ENCODE peak calls at places on chromosome 7, in seven cellular contexts. O, Y, D, V, S, L and P are unnamed samples.

GRCh38 chr7:29457565-29457971 is 106.1 kb upstream of the PRR15 start:
- DNase-seq in O (no peak), Y (no peak), D (no peak), V (no peak), S (no peak), L (no peak), P (no peak)

GRCh38 chr7:17934612-17935247 is 5.6 kb downstream of the SNX13 start:
- DNase-seq in O (no peak), Y (no peak), D (no peak), V (no peak), S (no peak), L (no peak), P (no peak)

GRCh38 chr7:107043916-107044346 is 574 bp upstream of the PRKAR2B start:
- DNase-seq in O (no peak), Y (no peak), D (no peak), V (no peak), S (no peak), L (no peak), P (no peak)

GRCh38 chr7:127392182-127392565 is 334 bp downstream of the ZNF800 start:
- DNase-seq in O (no peak), Y (peak), D (peak), V (no peak), S (peak), L (peak), P (peak)

GRCh38 chr7:136957391-136957790 is 88.9 kb downstream of the CHRM2 start:
- DNase-seq in O (no peak), Y (no peak), D (no peak), V (no peak), S (no peak), L (no peak), P (no peak)

GRCh38 chr7:95157381-95157780 is 167.0 kb downstream of the PON1 start:
- DNase-seq in O (no peak), Y (no peak), D (no peak), V (no peak), S (no peak), L (no peak), P (peak)

GRCh38 chr7:28835800-28836199 is 122.3 kb downstream of the TRIL start:
- DNase-seq in O (no peak), Y (no peak), D (no peak), V (no peak), S (no peak), L (no peak), P (no peak)

GRCh38 chr7:104299323-104299722 is 29.1 kb upstream of the LHFPL3 start:
- DNase-seq in O (no peak), Y (no peak), D (no peak), V (no peak), S (no peak), L (no peak), P (no peak)

GRCh38 chr7:64799-65430 is 127.5 kb upstream of the FAM20C start:
- DNase-seq in O (no peak), Y (no peak), D (no peak), V (no peak), S (peak), L (no peak), P (no peak)

GRCh38 chr7:1027285-1028043 is 16.9 kb upstream of the GPR146 start:
- DNase-seq in O (no peak), Y (peak), D (no peak), V (no peak), S (no peak), L (no peak), P (peak)

GRCh38 chr7:13990319-13990983 is 985 bp upstream of the ETV1 start:
- DNase-seq in O (no peak), Y (peak), D (no peak), V (no peak), S (peak), L (peak), P (no peak)

GRCh38 chr7:79778786-79779382 is 325.4 kb upstream of the MAGI2 start:
- DNase-seq in O (no peak), Y (no peak), D (no peak), V (no peak), S (no peak), L (no peak), P (no peak)

GRCh38 chr7:116195451-116195850 is 14.9 kb upstream of the TES start:
- DNase-seq in O (no peak), Y (peak), D (no peak), V (no peak), S (no peak), L (no peak), P (no peak)

GRCh38 chr7:158542651-158543400 is 44.8 kb downstream of the PTPRN2 start:
- DNase-seq in O (no peak), Y (no peak), D (no peak), V (no peak), S (no peak), L (no peak), P (no peak)

GRCh38 chr7:72335561-72336381 is 76.4 kb downstream of the CALN1 start:
- DNase-seq in O (no peak), Y (no peak), D (no peak), V (no peak), S (no peak), L (no peak), P (no peak)

GRCh38 chr7:103613655-103614642 is 167.9 kb upstream of the SLC26A5 start:
- DNase-seq in O (no peak), Y (peak), D (no peak), V (no peak), S (no peak), L (no peak), P (no peak)

GRCh38 chr7:124856299-124856888 is 73.2 kb downstream of the POT1 start:
- DNase-seq in O (no peak), Y (peak), D (no peak), V (peak), S (no peak), L (no peak), P (no peak)

GRCh38 chr7:47552631-47553030 is 29.3 kb downstream of the TNS3 start:
- DNase-seq in O (no peak), Y (no peak), D (no peak), V (no peak), S (no peak), L (no peak), P (no peak)

GRCh38 chr7:102453319-102453718 is 11.3 kb downstream of the ALKBH4 start:
- DNase-seq in O (no peak), Y (no peak), D (no peak), V (no peak), S (no peak), L (no peak), P (peak)

GRCh38 chr7:119664601-119665000 is 608.4 kb upstream of the KCND2 start:
- DNase-seq in O (no peak), Y (peak), D (no peak), V (no peak), S (no peak), L (no peak), P (no peak)

GRCh38 chr7:38628630-38629385 is 2.4 kb downstream of the AMPH start:
- DNase-seq in O (no peak), Y (no peak), D (no peak), V (peak), S (no peak), L (no peak), P (no peak)

GRCh38 chr7:1695800-1696454 is 25.9 kb downstream of the ELFN1 start:
- DNase-seq in O (no peak), Y (no peak), D (peak), V (no peak), S (no peak), L (no peak), P (peak)

DNA sequence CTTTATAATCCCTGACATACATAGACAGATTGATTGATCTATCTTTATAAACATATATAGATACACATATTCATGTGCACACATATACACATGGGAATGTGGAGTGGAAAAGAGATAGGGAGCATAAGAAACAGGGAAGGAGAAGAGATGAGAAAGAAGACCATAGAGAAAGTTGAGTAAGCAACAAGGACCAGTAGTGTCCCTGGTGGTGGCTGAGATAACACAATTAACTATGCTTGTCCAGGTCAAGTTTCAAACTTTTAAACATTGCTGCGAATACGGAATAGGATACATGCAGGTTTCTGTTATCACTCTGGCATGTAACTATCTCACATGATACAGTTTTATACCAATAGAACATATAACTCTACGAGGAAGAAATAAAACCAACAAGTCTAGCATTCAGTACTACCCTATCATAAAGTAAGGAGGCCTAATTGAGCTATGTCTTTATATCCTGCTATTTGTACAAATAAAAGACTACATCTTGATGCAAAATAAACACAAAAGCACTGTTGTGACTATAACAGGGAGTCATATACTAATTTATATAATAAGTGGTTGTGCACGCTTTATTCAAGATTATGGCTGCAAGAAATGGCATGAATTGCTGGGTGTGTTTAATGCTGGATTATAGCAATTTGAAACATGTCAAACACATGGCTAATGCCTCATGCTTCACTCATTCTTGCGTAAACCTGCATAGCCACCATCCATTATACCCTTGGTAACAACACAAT is 8.0 kb downstream of the FOXP2 start:
- DNase-seq in O (no peak), Y (no peak), D (no peak), V (no peak), S (no peak), L (peak), P (no peak)
- TF ChIP-seq POLR2AphosphoS5 in O (no peak), Y (no peak), D (no peak), V (no peak), S (no peak), L (no peak), P (no peak)

GRCh38 chr7:151383638-151384351 is 26.0 kb downstream of the WDR86 start:
- DNase-seq in O (no peak), Y (no peak), D (no peak), V (no peak), S (peak), L (no peak), P (no peak)

GRCh38 chr7:151381083-151381332 is 28.8 kb downstream of the WDR86 start:
- DNase-seq in O (no peak), Y (no peak), D (no peak), V (no peak), S (no peak), L (no peak), P (no peak)

GRCh38 chr7:151380199-151381082 is 29.4 kb downstream of the WDR86 start:
- DNase-seq in O (no peak), Y (no peak), D (no peak), V (no peak), S (peak), L (no peak), P (no peak)

GRCh38 chr7:151381333-151382078 is 28.3 kb downstream of the WDR86 start:
- DNase-seq in O (no peak), Y (no peak), D (no peak), V (no peak), S (peak), L (peak), P (no peak)

GRCh38 chr7:151382079-151382885 is 27.6 kb downstream of the WDR86 start:
- DNase-seq in O (no peak), Y (no peak), D (no peak), V (no peak), S (peak), L (no peak), P (peak)
- H3K4me3 ChIP-seq in O (peak), Y (no peak), D (no peak), V (no peak), S (peak), L (no peak), P (peak)

GRCh38 chr7:142503036-142503435 is 245.2 kb upstream of the PRSS58 start:
- DNase-seq in O (no peak), Y (no peak), D (no peak), V (no peak), S (no peak), L (no peak), P (no peak)
- H3K27ac ChIP-seq in O (no peak), Y (no peak), D (no peak), V (no peak), S (no peak), L (no peak), P (no peak)

DNA sequence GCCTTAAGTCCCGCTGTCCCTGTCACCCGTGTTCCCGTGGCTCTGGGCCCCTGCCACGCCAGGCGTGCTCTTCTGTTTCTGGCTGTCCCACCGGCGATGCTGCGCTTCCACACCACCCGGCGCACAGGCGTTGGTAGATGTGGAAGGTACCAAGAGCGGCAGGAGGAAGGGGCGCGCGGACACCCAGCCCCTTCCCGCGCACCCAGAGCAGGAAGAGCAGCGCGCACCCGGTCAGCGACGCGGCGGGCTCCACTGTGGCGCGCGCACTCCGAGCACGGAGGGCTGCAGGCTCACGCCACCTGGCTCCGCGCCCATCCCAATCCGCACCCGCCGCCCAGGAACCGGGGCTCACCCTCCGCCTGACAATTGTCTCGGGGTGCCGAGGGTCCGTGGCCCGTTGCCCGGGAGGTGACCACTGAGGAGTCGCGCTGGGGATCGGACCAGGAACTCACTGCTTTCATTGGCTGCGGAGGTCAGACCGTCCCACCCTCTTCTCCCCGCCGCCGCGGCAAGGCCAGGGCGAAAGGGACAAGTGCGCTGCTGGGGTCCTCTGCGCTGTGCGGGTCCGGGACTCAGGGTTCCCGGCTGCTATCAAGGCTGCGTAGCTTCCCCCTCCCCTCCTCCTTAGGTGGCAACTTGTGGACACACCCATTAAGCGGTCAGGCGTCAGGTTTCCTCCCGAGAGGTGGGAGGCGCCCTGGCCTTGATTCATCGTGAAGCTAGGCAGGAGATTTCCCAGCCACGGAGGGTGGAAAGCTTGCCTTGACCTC is 121.6 kb upstream of the ZNF92 start:
- DNase-seq in O (peak), Y (peak), D (peak), V (no peak), S (no peak), L (no peak), P (peak)
- TF ChIP-seq POLR2AphosphoS5 in O (no peak), Y (no peak), D (no peak), V (no peak), S (no peak), L (no peak), P (no peak)

DNA sequence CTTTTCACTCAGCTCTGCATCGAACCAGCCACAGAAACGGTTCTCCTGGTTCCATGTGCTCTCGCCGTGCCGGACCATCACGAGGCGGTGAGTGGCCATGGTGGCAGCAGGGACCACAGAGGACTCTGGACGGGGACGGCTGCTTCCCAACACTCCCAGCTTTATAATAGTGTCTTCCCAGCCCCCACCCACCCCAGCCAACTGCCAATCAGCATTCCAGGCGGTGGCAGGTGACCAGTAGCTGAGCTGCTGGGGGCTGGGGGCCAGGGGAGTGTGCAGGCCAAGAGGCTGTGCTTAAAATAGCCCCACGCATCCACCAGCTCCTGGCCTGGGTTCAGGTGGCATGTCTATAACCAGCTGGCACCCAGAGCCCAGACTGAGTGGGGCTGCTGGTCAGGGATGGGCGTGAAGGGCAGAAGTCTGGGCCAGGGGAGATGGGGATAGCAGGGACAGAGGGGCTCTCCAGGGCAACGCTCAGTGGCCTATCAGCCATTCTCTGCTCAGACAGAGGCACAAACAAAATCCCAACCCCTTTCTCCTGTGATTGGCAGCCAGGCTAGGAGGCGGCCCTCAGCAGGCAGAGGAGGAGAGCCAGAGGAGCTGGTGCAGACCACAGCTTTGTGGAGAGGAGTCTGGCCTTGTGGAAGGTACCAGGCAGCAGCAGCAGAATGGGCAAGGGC is at the start of gene PGAM2:
- DNase-seq in O (no peak), Y (no peak), D (peak), V (no peak), S (peak), L (peak), P (peak)
- H3K4me3 ChIP-seq in O (no peak), Y (no peak), D (no peak), V (no peak), S (no peak), L (no peak), P (no peak)

GRCh38 chr7:143477501-143478150 is at the start of gene TAS2R41:
- DNase-seq in O (no peak), Y (no peak), D (no peak), V (no peak), S (no peak), L (peak), P (no peak)

GRCh38 chr7:143485091-143485490 is 7.4 kb downstream of the TAS2R41 start:
- DNase-seq in O (no peak), Y (no peak), D (no peak), V (no peak), S (no peak), L (no peak), P (no peak)

GRCh38 chr7:143480501-143480900 is 2.8 kb downstream of the TAS2R41 start:
- DNase-seq in O (no peak), Y (no peak), D (no peak), V (no peak), S (no peak), L (no peak), P (no peak)

GRCh38 chr7:143484059-143484458 is 6.4 kb downstream of the TAS2R41 start:
- DNase-seq in O (no peak), Y (no peak), D (no peak), V (no peak), S (no peak), L (no peak), P (no peak)

DNA sequence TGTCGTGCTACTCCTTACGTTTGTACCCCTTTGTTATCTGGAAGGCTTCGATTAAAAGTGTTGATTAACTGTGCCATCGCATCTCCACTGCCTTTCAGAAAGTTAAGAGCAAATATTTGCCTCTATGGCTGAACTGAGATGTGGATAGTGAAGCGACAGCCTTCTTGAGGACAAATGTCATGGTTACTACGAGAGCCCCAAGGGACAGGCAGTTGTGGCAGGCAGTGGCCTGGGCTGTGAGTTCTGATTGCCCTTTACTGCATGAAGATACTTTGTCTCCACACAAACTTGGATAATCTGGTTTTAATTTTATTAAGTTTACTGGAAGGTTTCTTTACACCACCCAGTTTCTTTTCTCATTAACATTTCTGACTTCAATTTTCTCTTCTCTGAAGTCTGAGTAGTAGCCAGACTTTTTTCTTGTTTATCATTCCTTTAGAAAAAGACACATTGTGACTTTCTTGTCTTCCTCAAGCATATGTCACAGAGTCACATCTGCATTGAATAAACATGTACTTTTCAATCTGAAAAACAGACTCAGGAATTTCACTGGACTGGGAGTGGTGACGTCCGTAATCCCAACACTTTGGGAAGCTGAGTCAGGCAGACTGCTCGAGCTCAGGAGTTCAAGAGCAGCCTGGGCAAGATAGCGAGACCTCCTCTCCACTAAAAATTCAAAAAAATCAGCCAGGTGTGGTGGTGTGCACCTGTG is 1.5 kb downstream of the TAS2R41 start:
- DNase-seq in O (no peak), Y (no peak), D (no peak), V (no peak), S (no peak), L (no peak), P (no peak)
- H3K27ac ChIP-seq in O (no peak), Y (no peak), D (peak), V (no peak), S (peak), L (no peak), P (peak)

GRCh38 chr7:75738604-75738974 is at the start of gene HIP1:
- DNase-seq in O (no peak), Y (no peak), D (peak), V (no peak), S (no peak), L (no peak), P (no peak)
- TF ChIP-seq POLR2AphosphoS5 in O (no peak), Y (no peak), D (peak), V (peak), S (no peak), L (no peak), P (peak)

GRCh38 chr7:42763137-42763551 is 148.7 kb downstream of the C7orf25 start:
- DNase-seq in O (no peak), Y (no peak), D (no peak), V (no peak), S (no peak), L (no peak), P (no peak)
- H3K4me3 ChIP-seq in O (no peak), Y (no peak), D (no peak), V (no peak), S (no peak), L (no peak), P (no peak)